ENCODE peak calls at places on chromosomes 2 and 18, in eight cellular contexts. K, T, O, I, J, Q, B and W are unnamed samples.

GRCh38 chr2:223896751-223897320 is 48.3 kb downstream of the WDFY1 start:
- DNase-seq in J (no peak), Q (peak; percentile 65), O (no peak), B (no peak), I (no peak), T (no peak), K (peak; percentile 19), W (no peak)

GRCh38 chr18:45168883-45169585 is 446.2 kb upstream of the SLC14A2 start:
- DNase-seq in B (no peak), Q (peak; percentile 62), K (peak; percentile 96), J (no peak), T (no peak), O (peak; percentile 67), I (no peak), W (peak; percentile 83)

GRCh38 chr2:231197741-231198290 is 615 bp upstream of the ARMC9 start:
- DNase-seq in J (no peak), T (no peak), O (no peak), K (no peak), Q (no peak), I (no peak), B (no peak), W (no peak)

GRCh38 chr2:148201075-148202004 is 180.4 kb downstream of the MBD5 start:
- DNase-seq in J (peak; percentile 39), T (no peak), I (peak; percentile 61), K (peak; percentile 16), Q (peak; percentile 68), B (peak; percentile 60), O (peak; percentile 49), W (peak; percentile 21)

GRCh38 chr18:39742015-39742466 is 2176.4 kb upstream of the CELF4 start:
- DNase-seq in O (no peak), J (no peak), T (no peak), Q (no peak), I (peak; percentile 24), K (peak; percentile 24), B (no peak), W (no peak)

GRCh38 chr2:204615456-204615855 is 70.2 kb downstream of the PARD3B start:
- DNase-seq in B (no peak), O (no peak), I (no peak), Q (no peak), K (no peak), T (no peak), J (no peak), W (no peak)

GRCh38 chr18:60485207-60485606 is 112.6 kb upstream of the MC4R start:
- DNase-seq in T (no peak), J (no peak), Q (peak; percentile 35), K (peak; percentile 39), O (peak; percentile 29), I (no peak), B (no peak), W (no peak)

GRCh38 chr18:57077786-57078552 is 68.9 kb upstream of the BOD1L2 start:
- DNase-seq in K (no peak), O (no peak), T (no peak), Q (no peak), J (no peak), I (no peak), B (no peak), W (no peak)

GRCh38 chr2:105872142-105872728 is 127.5 kb downstream of the NCK2 start:
- DNase-seq in B (no peak), I (no peak), J (no peak), T (no peak), O (no peak), K (no peak), Q (no peak), W (no peak)

GRCh38 chr2:174124171-174124570 is 124.2 kb downstream of the OLA1 start:
- DNase-seq in Q (peak; percentile 38), I (peak; percentile 4), O (no peak), B (no peak), T (no peak), K (no peak), J (no peak), W (no peak)

GRCh38 chr18:70154591-70155194 is 50.8 kb downstream of the RTTN start:
- DNase-seq in K (peak; percentile 10), I (no peak), J (no peak), O (peak; percentile 61), B (no peak), Q (peak; percentile 94), T (no peak), W (peak; percentile 92)

GRCh38 chr2:3737128-3737527 is 33.8 kb downstream of the DCDC2C start:
- DNase-seq in I (no peak), O (no peak), Q (no peak), K (no peak), J (no peak), T (no peak), B (no peak), W (no peak)

GRCh38 chr2:119106301-119106897 is 52.2 kb downstream of the C1QL2 start:
- DNase-seq in T (no peak), Q (peak; percentile 35), I (peak; percentile 87), J (peak; percentile 77), K (peak; percentile 52), B (no peak), O (peak; percentile 45), W (no peak)

GRCh38 chr18:76980663-76981387 is 151.8 kb downstream of the MBP start:
- DNase-seq in B (no peak), Q (no peak), O (no peak), T (no peak), J (no peak), K (no peak), I (no peak), W (no peak)

GRCh38 chr2:101251844-101252407 is 760 bp upstream of the CNOT11 start:
- DNase-seq in B (no peak), K (no peak), O (no peak), I (no peak), Q (no peak), J (peak; percentile 22), T (peak; percentile 59), W (no peak)

GRCh38 chr2:215635788-215636139 is 199.9 kb upstream of the FN1 start:
- DNase-seq in T (no peak), Q (peak; percentile 79), K (peak; percentile 65), I (no peak), O (peak; percentile 83), B (no peak), J (no peak), W (peak; percentile 72)

GRCh38 chr2:233098615-233099014 is 38.5 kb downstream of the INPP5D start:
- DNase-seq in K (peak; percentile 11), O (peak; percentile 15), I (peak; percentile 53), J (peak; percentile 41), T (no peak), Q (peak; percentile 45), B (peak; percentile 62), W (no peak)
- TF ChIP-seq CTCF in K (peak; percentile 22), O (peak; percentile 24), I (peak; percentile 38), J (no peak), T (no peak), Q (peak; percentile 61), B (no peak), W (peak; percentile 50)

GRCh38 chr2:172134270-172134669 is 31.6 kb upstream of the DLX2 start:
- DNase-seq in K (no peak), B (no peak), T (no peak), Q (no peak), O (no peak), I (no peak), J (no peak), W (no peak)
- TF ChIP-seq CTCF in K (peak; percentile 22), B (no peak), T (no peak), Q (no peak), O (no peak), I (no peak), J (no peak), W (no peak)

GRCh38 chr2:42239811-42240210 is 70.7 kb downstream of the EML4 start:
- DNase-seq in I (no peak), B (no peak), K (no peak), T (no peak), O (no peak), J (no peak), Q (no peak), W (no peak)

GRCh38 chr2:42236911-42237310 is 67.8 kb downstream of the EML4 start:
- DNase-seq in Q (no peak), T (no peak), K (no peak), I (no peak), J (no peak), O (no peak), B (no peak), W (no peak)

GRCh38 chr2:42239289-42239661 is 70.1 kb downstream of the EML4 start:
- DNase-seq in Q (no peak), J (no peak), K (no peak), T (no peak), I (no peak), O (no peak), B (no peak), W (no peak)

GRCh38 chr2:42241517-42241916 is 72.4 kb downstream of the EML4 start:
- DNase-seq in I (no peak), B (no peak), T (no peak), J (no peak), Q (no peak), K (no peak), O (no peak), W (no peak)

DNA sequence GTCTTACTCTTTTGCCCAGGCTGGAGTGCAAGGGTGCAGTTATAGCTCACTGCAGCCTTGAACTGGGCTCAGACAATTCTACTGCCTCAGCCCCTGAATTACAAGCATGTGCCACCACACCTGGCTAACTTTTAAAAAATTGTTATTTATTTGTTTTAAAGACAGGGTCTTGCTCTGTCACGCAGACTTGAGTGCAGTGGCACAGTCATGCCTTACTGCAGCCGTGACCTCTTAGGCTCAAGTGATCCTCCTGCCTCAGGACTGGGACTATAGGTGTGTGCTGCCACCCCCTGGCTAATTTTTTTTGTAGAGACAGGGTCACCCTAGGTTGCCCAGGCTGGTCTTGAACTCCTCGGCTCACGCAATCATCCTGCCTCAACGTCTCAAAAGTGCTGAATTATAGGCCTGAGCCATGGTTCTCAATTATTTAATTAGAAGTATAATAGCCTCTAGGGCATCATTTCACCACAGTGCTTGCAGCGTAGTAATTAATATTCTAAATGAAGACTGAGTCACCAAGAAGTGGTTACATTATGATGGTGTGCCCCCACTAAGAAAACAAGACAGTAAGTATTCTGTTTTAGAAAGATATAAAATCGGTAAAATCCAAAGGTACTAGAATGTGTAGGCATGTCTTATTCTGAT is 69.6 kb downstream of the EML4 start:
- DNase-seq in Q (no peak), O (peak; percentile 33), K (peak; percentile 16), B (peak; percentile 31), I (peak; percentile 65), T (peak; percentile 37), J (peak; percentile 38), W (peak; percentile 5)
- TF ChIP-seq CTCF in Q (peak; percentile 31), O (peak; percentile 19), K (peak; percentile 30), B (no peak), I (peak; percentile 20), T (peak; percentile 60), J (no peak), W (peak; percentile 65)

GRCh38 chr2:239300242-239300641 is 100.6 kb downstream of the HDAC4 start:
- DNase-seq in I (no peak), T (no peak), B (no peak), K (no peak), Q (no peak), O (no peak), J (no peak), W (no peak)

GRCh38 chr2:239296020-239296932 is 104.5 kb downstream of the HDAC4 start:
- DNase-seq in J (no peak), K (no peak), T (no peak), O (no peak), B (no peak), Q (no peak), I (no peak), W (no peak)

GRCh38 chr2:239297142-239298125 is 103.4 kb downstream of the HDAC4 start:
- DNase-seq in I (no peak), J (no peak), K (no peak), T (no peak), Q (no peak), B (no peak), O (no peak), W (no peak)

GRCh38 chr2:239299218-239299939 is 101.4 kb downstream of the HDAC4 start:
- DNase-seq in J (no peak), T (no peak), O (no peak), B (peak; percentile 78), K (no peak), Q (no peak), I (no peak), W (no peak)

GRCh38 chr2:239298126-239298804 is 102.6 kb downstream of the HDAC4 start:
- DNase-seq in Q (no peak), J (no peak), K (no peak), I (no peak), T (no peak), B (no peak), O (no peak), W (no peak)
- TF ChIP-seq CTCF in Q (no peak), J (no peak), K (no peak), I (no peak), T (no peak), B (no peak), O (no peak), W (no peak)